ENCODE peak calls at places on chromosomes 1 and 21, in six cellular contexts. R, N, V, S, M and F are unnamed samples.

GRCh38 chr1:182149411-182149965 is 88.0 kb upstream of the ZNF648 start:
- DNase-seq in M (no peak), S (peak; percentile 55), N (no peak), V (no peak), R (no peak), F (no peak)

GRCh38 chr1:37995773-37996379 is 6.1 kb upstream of the SF3A3 start:
- DNase-seq in R (no peak), V (no peak), N (peak; percentile 89), M (no peak), S (no peak), F (no peak)

GRCh38 chr1:248825909-248826760 is at the start of gene SH3BP5L:
- DNase-seq in V (peak; percentile 93), N (peak; percentile 87), S (peak; percentile 88), M (peak; percentile 85), R (peak; percentile 93), F (peak; percentile 93)

GRCh38 chr1:43885311-43885801 is 48.2 kb upstream of the ARTN start:
- DNase-seq in R (no peak), M (no peak), V (no peak), S (no peak), N (peak; percentile 67), F (no peak)

GRCh38 chr21:37363936-37364335 is 2.6 kb upstream of the DYRK1A start:
- DNase-seq in M (no peak), N (no peak), R (no peak), S (no peak), V (no peak), F (no peak)

GRCh38 chr1:72869441-72869840 is 587.1 kb upstream of the NEGR1 start:
- DNase-seq in V (no peak), M (no peak), S (no peak), R (no peak), N (no peak), F (no peak)

GRCh38 chr1:15305366-15305765 is 58.3 kb downstream of the FHAD1 start:
- DNase-seq in S (no peak), R (no peak), V (no peak), M (no peak), N (no peak), F (no peak)

GRCh38 chr1:27003745-27004470 is 8.7 kb downstream of the TENT5B start:
- DNase-seq in R (peak; percentile 85), V (no peak), M (no peak), S (no peak), N (peak; percentile 56), F (no peak)

GRCh38 chr21:31500071-31500470 is 156.0 kb upstream of the TIAM1 start:
- DNase-seq in N (no peak), R (no peak), V (no peak), M (no peak), S (no peak), F (no peak)

GRCh38 chr1:153614189-153614900 is 1.4 kb upstream of the S100A16 start:
- DNase-seq in R (no peak), S (no peak), V (no peak), N (no peak), M (no peak), F (no peak)

GRCh38 chr1:61005572-61006386 is 76.6 kb upstream of the NFIA start:
- DNase-seq in V (no peak), M (no peak), S (no peak), N (peak; percentile 64), R (no peak), F (no peak)

GRCh38 chr1:25026757-25027450 is 96.8 kb upstream of the RUNX3 start:
- DNase-seq in S (no peak), M (no peak), V (no peak), R (no peak), N (no peak), F (no peak)

GRCh38 chr1:241387216-241387615 is 30.2 kb upstream of the RGS7 start:
- DNase-seq in M (no peak), V (no peak), N (no peak), R (no peak), S (no peak), F (no peak)

GRCh38 chr1:222043444-222044292 is 301.8 kb upstream of the DUSP10 start:
- DNase-seq in S (no peak), M (no peak), N (no peak), V (no peak), R (no peak), F (no peak)

GRCh38 chr1:37410815-37411214 is 63.6 kb upstream of the ZC3H12A start:
- DNase-seq in V (no peak), R (peak; percentile 9), M (no peak), S (peak; percentile 67), N (peak; percentile 87), F (no peak)

GRCh38 chr1:111793896-111794295 is 38.2 kb downstream of the DDX20 start:
- DNase-seq in V (no peak), S (no peak), M (no peak), R (no peak), N (no peak), F (no peak)

GRCh38 chr1:159282118-159282517 is 20.0 kb upstream of the FCER1A start:
- DNase-seq in R (peak; percentile 48), V (no peak), N (no peak), M (no peak), S (no peak), F (no peak)

GRCh38 chr1:174174461-174175329 is 15.4 kb downstream of the RABGAP1L start:
- DNase-seq in M (no peak), S (no peak), R (peak; percentile 52), V (no peak), N (no peak), F (no peak)

GRCh38 chr1:21909787-21910503 is 27.2 kb downstream of the HSPG2 start:
- DNase-seq in S (no peak), M (peak; percentile 33), R (no peak), N (no peak), V (peak; percentile 60), F (peak; percentile 61)

GRCh38 chr1:91548382-91549040 is 47.9 kb downstream of the CDC7 start:
- DNase-seq in V (no peak), R (no peak), M (no peak), N (no peak), S (no peak), F (no peak)

GRCh38 chr1:231564373-231564772 is 35.9 kb downstream of the TSNAX start:
- DNase-seq in N (no peak), S (no peak), R (no peak), V (no peak), M (no peak), F (no peak)

GRCh38 chr1:97983132-97983531 is 62.3 kb upstream of the DPYD start:
- DNase-seq in M (no peak), N (no peak), S (no peak), V (no peak), R (no peak), F (no peak)

GRCh38 chr1:213439703-213440102 is 388.7 kb downstream of the RPS6KC1 start:
- DNase-seq in N (no peak), S (no peak), M (no peak), R (no peak), V (no peak), F (no peak)

GRCh38 chr1:103496014-103496635 is 29.4 kb upstream of the RNPC3 start:
- DNase-seq in N (no peak), R (no peak), V (no peak), S (no peak), M (no peak), F (no peak)
- TF ChIP-seq TAF1 in N (no peak), R (no peak), V (no peak), S (no peak), M (no peak), F (no peak)

DNA sequence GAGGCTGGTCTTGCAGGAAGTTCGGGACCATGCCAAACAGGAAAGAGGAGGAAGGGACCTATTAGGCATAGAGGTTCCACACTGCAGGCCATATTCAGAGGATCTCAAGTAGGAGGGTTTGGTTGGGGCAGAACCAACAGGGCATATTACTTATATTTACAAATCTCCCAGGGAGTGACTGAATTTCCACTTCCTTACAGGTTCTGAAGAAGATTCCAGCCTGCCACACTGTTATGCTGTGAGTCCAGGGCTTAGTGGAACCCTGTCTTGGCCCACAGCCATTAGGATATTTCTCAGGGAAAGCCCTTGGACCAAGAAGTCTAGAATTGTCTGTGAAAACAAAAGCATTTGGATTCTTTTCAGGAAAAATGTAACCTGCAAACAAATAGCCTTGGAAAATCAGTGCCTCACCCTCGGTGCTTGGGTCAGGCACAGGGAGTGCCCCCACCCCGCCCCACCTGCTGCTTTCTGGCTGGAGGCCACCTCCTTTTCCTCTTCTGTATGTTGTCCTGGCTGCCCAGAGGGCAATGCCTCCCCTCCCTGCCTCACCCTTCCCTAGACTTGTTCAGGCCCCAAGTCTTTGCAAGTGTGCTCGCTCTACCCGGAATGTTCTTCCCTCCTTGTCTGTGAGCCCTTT is 41.0 kb upstream of the JUN start:
- DNase-seq in M (no peak), V (no peak), N (no peak), S (no peak), R (no peak), F (no peak)
- TF ChIP-seq POLR2AphosphoS5 in M (no peak), V (no peak), N (no peak), S (no peak), R (no peak), F (no peak)

DNA sequence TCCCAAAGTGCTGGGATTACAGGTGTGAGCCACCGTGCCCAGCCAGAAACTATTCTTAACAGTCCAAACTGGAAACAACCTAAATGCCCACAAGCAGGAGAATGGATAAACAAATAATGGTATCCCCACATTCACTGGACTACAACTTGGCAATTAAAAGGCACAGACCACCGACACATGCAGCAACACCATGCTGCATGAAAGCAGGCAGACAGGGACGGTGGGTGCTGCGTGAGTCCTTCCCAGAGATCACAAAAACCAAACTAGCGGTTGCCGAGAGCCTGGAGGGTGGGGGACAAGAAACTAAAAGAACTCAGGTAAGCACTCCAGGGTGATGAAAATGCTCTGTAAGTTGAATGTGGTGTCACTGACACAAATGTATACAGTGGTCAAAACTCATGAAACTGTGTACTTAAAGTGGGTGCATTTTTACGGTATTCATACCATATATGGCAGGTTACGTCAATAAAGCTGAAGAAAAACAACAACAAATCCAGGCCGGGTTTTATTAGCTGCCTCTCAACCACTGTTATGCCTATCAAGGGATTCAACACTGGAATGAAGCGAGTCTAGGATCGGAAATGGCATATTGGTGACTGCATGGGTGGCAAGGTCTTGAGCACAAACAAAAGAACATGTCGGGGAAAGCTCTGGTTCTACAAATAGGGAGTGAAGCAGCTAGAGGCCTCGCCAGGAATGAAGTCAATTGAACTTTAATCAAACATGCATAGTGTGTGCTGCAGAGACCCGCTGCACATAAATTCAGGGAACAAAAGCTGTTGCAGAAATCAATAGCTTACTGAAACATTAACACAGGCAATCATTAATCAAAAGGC is 52.4 kb downstream of the SLC45A1 start:
- DNase-seq in M (no peak), S (no peak), V (no peak), R (no peak), N (no peak), F (no peak)
- TF ChIP-seq POLR2A in M (no peak), S (no peak), V (no peak), R (no peak), N (no peak), F (no peak)

GRCh38 chr1:234206651-234207284 is 166.5 kb upstream of the COA6 start:
- DNase-seq in N (no peak), V (no peak), S (no peak), R (peak; percentile 14), M (no peak), F (no peak)
- TF ChIP-seq TAF1 in N (no peak), V (no peak), S (no peak), R (no peak), M (no peak), F (no peak)